ENCODE peak calls at places on chromosome 11, in four cellular contexts. One of them, this sample, is unnamed.

GRCh38 chr11:65500262-65501004 is 1.6 kb downstream of the MALAT1 start:
- DNase-seq in T-cell: no peak
- DNase-seq in NCI-H460: no peak
- DNase-seq in stimulated activated CD4-positive, alpha-beta T cell treated with anti-CD3 and anti-CD28 coated beads, TNF-alpha, amount 100 ng/mL, for 4 hours: no peak
- DNase-seq in this sample: no peak

GRCh38 chr11:70315726-70316125 is 45.2 kb downstream of the PPFIA1 start:
- DNase-seq in stimulated activated CD4-positive, alpha-beta T cell treated with anti-CD3 and anti-CD28 coated beads, TNF-alpha, amount 100 ng/mL, for 4 hours: no peak
- DNase-seq in T-cell: no peak
- DNase-seq in NCI-H460: no peak
- DNase-seq in this sample: no peak

GRCh38 chr11:47886096-47886495 is 37.9 kb upstream of the NUP160 start:
- DNase-seq in stimulated activated CD4-positive, alpha-beta T cell treated with anti-CD3 and anti-CD28 coated beads, TNF-alpha, amount 100 ng/mL, for 4 hours: no peak
- DNase-seq in NCI-H460: no peak
- DNase-seq in T-cell: no peak
- DNase-seq in this sample: no peak

GRCh38 chr11:112012877-112013276 is 12.3 kb upstream of the DLAT start:
- DNase-seq in stimulated activated CD4-positive, alpha-beta T cell treated with anti-CD3 and anti-CD28 coated beads, TNF-alpha, amount 100 ng/mL, for 4 hours: no peak
- DNase-seq in NCI-H460: peak
- DNase-seq in T-cell: no peak
- DNase-seq in this sample: no peak

GRCh38 chr11:48081151-48082010 is 101.0 kb downstream of the PTPRJ start:
- DNase-seq in NCI-H460: no peak
- DNase-seq in T-cell: no peak
- DNase-seq in stimulated activated CD4-positive, alpha-beta T cell treated with anti-CD3 and anti-CD28 coated beads, TNF-alpha, amount 100 ng/mL, for 4 hours: no peak
- DNase-seq in this sample: no peak

GRCh38 chr11:10451399-10452116 is 3.5 kb upstream of the AMPD3 start:
- DNase-seq in T-cell: no peak
- DNase-seq in stimulated activated CD4-positive, alpha-beta T cell treated with anti-CD3 and anti-CD28 coated beads, TNF-alpha, amount 100 ng/mL, for 4 hours: no peak
- DNase-seq in NCI-H460: no peak
- DNase-seq in this sample: no peak

GRCh38 chr11:8689726-8690255 is 7.2 kb downstream of the RPL27A start:
- DNase-seq in NCI-H460: no peak
- DNase-seq in T-cell: no peak
- DNase-seq in stimulated activated CD4-positive, alpha-beta T cell treated with anti-CD3 and anti-CD28 coated beads, TNF-alpha, amount 100 ng/mL, for 4 hours: no peak
- DNase-seq in this sample: no peak

GRCh38 chr11:72091292-72091691 is 10.6 kb downstream of the LRRC51 start:
- DNase-seq in T-cell: peak
- DNase-seq in stimulated activated CD4-positive, alpha-beta T cell treated with anti-CD3 and anti-CD28 coated beads, TNF-alpha, amount 100 ng/mL, for 4 hours: peak
- DNase-seq in NCI-H460: peak
- DNase-seq in this sample: no peak

GRCh38 chr11:109864161-109864661 is 229.0 kb upstream of the ZC3H12C start:
- DNase-seq in stimulated activated CD4-positive, alpha-beta T cell treated with anti-CD3 and anti-CD28 coated beads, TNF-alpha, amount 100 ng/mL, for 4 hours: no peak
- DNase-seq in T-cell: no peak
- DNase-seq in NCI-H460: no peak
- DNase-seq in this sample: no peak

GRCh38 chr11:535519-536454 is at the start of gene HRAS:
- DNase-seq in T-cell: peak
- DNase-seq in stimulated activated CD4-positive, alpha-beta T cell treated with anti-CD3 and anti-CD28 coated beads, TNF-alpha, amount 100 ng/mL, for 4 hours: peak
- DNase-seq in NCI-H460: peak
- DNase-seq in this sample: peak

GRCh38 chr11:121389651-121390050 is 62.5 kb upstream of the SORL1 start:
- DNase-seq in T-cell: no peak
- DNase-seq in stimulated activated CD4-positive, alpha-beta T cell treated with anti-CD3 and anti-CD28 coated beads, TNF-alpha, amount 100 ng/mL, for 4 hours: no peak
- DNase-seq in NCI-H460: no peak
- DNase-seq in this sample: no peak

GRCh38 chr11:63869171-63869591 is 30.3 kb downstream of the MARK2 start:
- DNase-seq in T-cell: no peak
- DNase-seq in stimulated activated CD4-positive, alpha-beta T cell treated with anti-CD3 and anti-CD28 coated beads, TNF-alpha, amount 100 ng/mL, for 4 hours: no peak
- DNase-seq in NCI-H460: no peak
- DNase-seq in this sample: no peak

GRCh38 chr11:95088946-95089619 is 563 bp upstream of the ENDOD1 start:
- DNase-seq in NCI-H460: no peak
- DNase-seq in stimulated activated CD4-positive, alpha-beta T cell treated with anti-CD3 and anti-CD28 coated beads, TNF-alpha, amount 100 ng/mL, for 4 hours: no peak
- DNase-seq in T-cell: no peak
- DNase-seq in this sample: no peak

GRCh38 chr11:19398772-19399542 is 158.2 kb upstream of the E2F8 start:
- DNase-seq in NCI-H460: no peak
- DNase-seq in T-cell: no peak
- DNase-seq in stimulated activated CD4-positive, alpha-beta T cell treated with anti-CD3 and anti-CD28 coated beads, TNF-alpha, amount 100 ng/mL, for 4 hours: no peak
- DNase-seq in this sample: no peak

GRCh38 chr11:118194835-118195627 is 18.6 kb upstream of the SCN2B start:
- DNase-seq in stimulated activated CD4-positive, alpha-beta T cell treated with anti-CD3 and anti-CD28 coated beads, TNF-alpha, amount 100 ng/mL, for 4 hours: no peak
- DNase-seq in NCI-H460: no peak
- DNase-seq in T-cell: no peak
- DNase-seq in this sample: no peak

GRCh38 chr11:120425527-120425926 is 86.0 kb upstream of the GRIK4 start:
- DNase-seq in stimulated activated CD4-positive, alpha-beta T cell treated with anti-CD3 and anti-CD28 coated beads, TNF-alpha, amount 100 ng/mL, for 4 hours: no peak
- DNase-seq in NCI-H460: no peak
- DNase-seq in T-cell: no peak
- DNase-seq in this sample: no peak

GRCh38 chr11:73029408-73029807 is 112.7 kb downstream of the FCHSD2 start:
- DNase-seq in stimulated activated CD4-positive, alpha-beta T cell treated with anti-CD3 and anti-CD28 coated beads, TNF-alpha, amount 100 ng/mL, for 4 hours: no peak
- DNase-seq in NCI-H460: no peak
- DNase-seq in T-cell: no peak
- DNase-seq in this sample: no peak

GRCh38 chr11:13061294-13061990 is 52.3 kb downstream of the RASSF10 start:
- DNase-seq in stimulated activated CD4-positive, alpha-beta T cell treated with anti-CD3 and anti-CD28 coated beads, TNF-alpha, amount 100 ng/mL, for 4 hours: no peak
- DNase-seq in T-cell: no peak
- DNase-seq in NCI-H460: peak
- DNase-seq in this sample: no peak

GRCh38 chr11:85682330-85683305 is 3.4 kb downstream of the CCDC89 start:
- DNase-seq in stimulated activated CD4-positive, alpha-beta T cell treated with anti-CD3 and anti-CD28 coated beads, TNF-alpha, amount 100 ng/mL, for 4 hours: peak
- DNase-seq in NCI-H460: no peak
- DNase-seq in T-cell: peak
- DNase-seq in this sample: no peak

GRCh38 chr11:12319734-12320387 is 57.5 kb upstream of the PARVA start:
- DNase-seq in NCI-H460: no peak
- DNase-seq in stimulated activated CD4-positive, alpha-beta T cell treated with anti-CD3 and anti-CD28 coated beads, TNF-alpha, amount 100 ng/mL, for 4 hours: no peak
- DNase-seq in T-cell: no peak
- DNase-seq in this sample: no peak

GRCh38 chr11:86811637-86812321 is 11.4 kb downstream of the PRSS23 start:
- DNase-seq in NCI-H460: no peak
- DNase-seq in stimulated activated CD4-positive, alpha-beta T cell treated with anti-CD3 and anti-CD28 coated beads, TNF-alpha, amount 100 ng/mL, for 4 hours: no peak
- DNase-seq in T-cell: no peak
- DNase-seq in this sample: no peak

GRCh38 chr11:14538926-14539554 is 18.9 kb upstream of the PSMA1 start:
- DNase-seq in T-cell: no peak
- DNase-seq in stimulated activated CD4-positive, alpha-beta T cell treated with anti-CD3 and anti-CD28 coated beads, TNF-alpha, amount 100 ng/mL, for 4 hours: no peak
- DNase-seq in NCI-H460: no peak
- DNase-seq in this sample: no peak

GRCh38 chr11:43639224-43639623 is 41.3 kb upstream of the HSD17B12 start:
- DNase-seq in NCI-H460: no peak
- DNase-seq in stimulated activated CD4-positive, alpha-beta T cell treated with anti-CD3 and anti-CD28 coated beads, TNF-alpha, amount 100 ng/mL, for 4 hours: no peak
- DNase-seq in T-cell: no peak
- DNase-seq in this sample: no peak

This sample was measured in SK-N-MC.